ENCODE peak calls at places on chromosomes 11 and 22, in seven cellular contexts. W, L, O, I, A, M and N are unnamed samples.

GRCh38 chr22:21778705-21779363 is 43.2 kb upstream of the YPEL1 start:
- DNase-seq in W (no peak), L (no peak), O (no peak), I (no peak), A (no peak), M (no peak), N (peak; percentile 35)

GRCh38 chr11:115653076-115653475 is 148.9 kb upstream of the CADM1 start:
- DNase-seq in W (no peak), L (no peak), O (no peak), I (no peak), A (no peak), M (no peak), N (no peak)

GRCh38 chr11:77183421-77183984 is 55.5 kb downstream of the MYO7A start:
- DNase-seq in W (no peak), L (no peak), O (no peak), I (no peak), A (no peak), M (no peak), N (no peak)

GRCh38 chr11:37504066-37504611 is 906.1 kb upstream of the RAG2 start:
- DNase-seq in W (peak; percentile 92), L (no peak), O (no peak), I (no peak), A (no peak), M (peak; percentile 5), N (no peak)

GRCh38 chr11:73233704-73234402 is 15.8 kb downstream of the P2RY2 start:
- DNase-seq in W (no peak), L (peak; percentile 33), O (no peak), I (no peak), A (peak; percentile 1), M (no peak), N (peak; percentile 27)

GRCh38 chr11:20172721-20173447 is 12.6 kb upstream of the DBX1 start:
- DNase-seq in W (no peak), L (peak; percentile 32), O (no peak), I (no peak), A (no peak), M (no peak), N (no peak)

GRCh38 chr11:99199336-99199735 is 178.6 kb downstream of the CNTN5 start:
- DNase-seq in W (no peak), L (no peak), O (no peak), I (no peak), A (no peak), M (no peak), N (no peak)

GRCh38 chr11:28730336-28730735 is 622.1 kb downstream of the METTL15 start:
- DNase-seq in W (peak; percentile 44), L (no peak), O (no peak), I (no peak), A (no peak), M (no peak), N (no peak)

GRCh38 chr11:77230878-77231605 is 70.4 kb downstream of the GDPD4 start:
- DNase-seq in W (no peak), L (no peak), O (no peak), I (no peak), A (no peak), M (no peak), N (no peak)

GRCh38 chr22:16959345-16959930 is 48.6 kb downstream of the GAB4 start:
- DNase-seq in W (no peak), L (no peak), O (no peak), I (no peak), A (no peak), M (no peak), N (no peak)

GRCh38 chr22:49687786-49688515 is 139.7 kb downstream of the BRD1 start:
- DNase-seq in W (no peak), L (no peak), O (peak; percentile 67), I (no peak), A (no peak), M (no peak), N (peak; percentile 72)

GRCh38 chr11:29231991-29232390 is 784.8 kb downstream of the KCNA4 start:
- DNase-seq in W (no peak), L (no peak), O (no peak), I (no peak), A (no peak), M (no peak), N (no peak)

GRCh38 chr11:30333405-30333804 is 10.5 kb downstream of the ARL14EP start:
- DNase-seq in W (peak; percentile 39), L (peak; percentile 9), O (no peak), I (no peak), A (no peak), M (peak; percentile 13), N (no peak)

GRCh38 chr11:36073411-36074203 is 129.7 kb downstream of the LDLRAD3 start:
- DNase-seq in W (peak; percentile 3), L (peak; percentile 69), O (peak; percentile 17), I (no peak), A (peak; percentile 52), M (no peak), N (no peak)

GRCh38 chr22:23029521-23030228 is 40.6 kb upstream of the GNAZ start:
- DNase-seq in W (no peak), L (no peak), O (no peak), I (no peak), A (no peak), M (no peak), N (no peak)

GRCh38 chr11:100851129-100851528 is 164.0 kb downstream of the ARHGAP42 start:
- DNase-seq in W (peak; percentile 95), L (no peak), O (no peak), I (peak; percentile 41), A (no peak), M (no peak), N (no peak)

GRCh38 chr11:124194696-124195418 is 11.7 kb downstream of the OR10D3 start:
- DNase-seq in W (peak; percentile 79), L (peak; percentile 64), O (peak; percentile 62), I (peak; percentile 57), A (peak; percentile 41), M (peak; percentile 33), N (no peak)

GRCh38 chr11:12411806-12412727 is 34.7 kb downstream of the PARVA start:
- DNase-seq in W (peak; percentile 79), L (peak; percentile 81), O (peak; percentile 85), I (peak; percentile 56), A (peak; percentile 86), M (no peak), N (no peak)

DNA sequence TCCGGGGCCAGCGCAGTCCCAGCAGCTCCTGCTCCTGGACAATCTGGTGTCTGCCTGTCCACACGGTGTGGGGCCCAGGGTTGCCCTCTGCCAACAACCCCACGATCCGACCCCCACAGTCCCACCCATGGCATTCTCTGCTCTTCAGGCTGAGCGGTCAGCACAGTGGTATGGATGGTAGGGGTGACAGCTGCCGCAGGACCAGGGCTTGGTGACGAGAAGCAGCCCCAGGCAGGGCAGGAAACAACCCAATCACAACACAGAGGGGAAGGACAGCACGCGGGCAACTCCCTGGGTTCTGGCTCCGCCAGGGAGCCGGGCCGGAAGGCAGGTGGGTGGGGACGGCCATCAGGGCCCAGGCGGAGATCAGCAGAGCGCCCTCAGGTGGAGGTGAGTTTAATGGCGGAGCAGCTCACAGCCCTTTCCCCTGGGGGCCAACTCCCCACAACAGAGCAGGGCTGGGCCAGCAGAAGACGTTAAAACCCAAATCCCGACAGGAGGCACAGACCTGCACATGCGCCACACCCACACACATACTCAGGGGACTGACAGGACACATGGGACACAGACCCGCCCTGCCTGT is 5.3 kb upstream of the CHADL start:
- DNase-seq in W (no peak), L (no peak), O (peak; percentile 26), I (no peak), A (no peak), M (no peak), N (no peak)
- TF ChIP-seq CTCF in W (peak; percentile 25), L (no peak), O (peak; percentile 51), I (peak; percentile 43), A (no peak), M (no peak), N (no peak)

DNA sequence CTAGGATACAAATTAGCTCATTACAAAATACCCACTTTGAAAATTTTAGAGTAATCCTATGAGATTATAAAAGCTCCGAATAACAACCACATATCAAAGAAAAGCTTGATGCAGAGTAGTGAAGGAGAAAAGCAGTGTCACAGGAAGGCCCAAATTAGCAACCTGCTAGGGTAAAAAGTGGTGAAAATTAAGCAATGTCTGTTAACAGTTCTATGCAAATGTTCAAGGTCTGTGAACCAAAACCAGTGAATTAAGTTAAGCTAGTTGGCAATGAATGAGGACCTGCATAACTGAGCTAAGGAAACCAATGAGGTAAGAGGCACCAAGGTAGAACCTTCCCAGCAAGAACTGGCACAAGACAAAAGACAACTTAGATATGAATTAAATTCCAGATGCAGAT is 29.6 kb downstream of the PRDM10 start:
- DNase-seq in W (no peak), L (no peak), O (no peak), I (no peak), A (no peak), M (no peak), N (no peak)
- TF ChIP-seq CTCF in W (no peak), L (no peak), O (no peak), I (no peak), A (no peak), M (no peak), N (no peak)

GRCh38 chr11:17471501-17471900 is 5.1 kb downstream of the ABCC8 start:
- DNase-seq in W (peak; percentile 16), L (no peak), O (no peak), I (no peak), A (no peak), M (no peak), N (no peak)

GRCh38 chr11:17475666-17476316 is 854 bp downstream of the ABCC8 start:
- DNase-seq in W (no peak), L (peak; percentile 66), O (peak; percentile 45), I (no peak), A (peak; percentile 40), M (no peak), N (no peak)

GRCh38 chr11:17472467-17472866 is 4.2 kb downstream of the ABCC8 start:
- DNase-seq in W (no peak), L (peak; percentile 72), O (peak; percentile 52), I (no peak), A (peak; percentile 33), M (no peak), N (no peak)

GRCh38 chr11:17469998-17470397 is 6.6 kb downstream of the ABCC8 start:
- DNase-seq in W (no peak), L (no peak), O (no peak), I (no peak), A (no peak), M (no peak), N (no peak)

DNA sequence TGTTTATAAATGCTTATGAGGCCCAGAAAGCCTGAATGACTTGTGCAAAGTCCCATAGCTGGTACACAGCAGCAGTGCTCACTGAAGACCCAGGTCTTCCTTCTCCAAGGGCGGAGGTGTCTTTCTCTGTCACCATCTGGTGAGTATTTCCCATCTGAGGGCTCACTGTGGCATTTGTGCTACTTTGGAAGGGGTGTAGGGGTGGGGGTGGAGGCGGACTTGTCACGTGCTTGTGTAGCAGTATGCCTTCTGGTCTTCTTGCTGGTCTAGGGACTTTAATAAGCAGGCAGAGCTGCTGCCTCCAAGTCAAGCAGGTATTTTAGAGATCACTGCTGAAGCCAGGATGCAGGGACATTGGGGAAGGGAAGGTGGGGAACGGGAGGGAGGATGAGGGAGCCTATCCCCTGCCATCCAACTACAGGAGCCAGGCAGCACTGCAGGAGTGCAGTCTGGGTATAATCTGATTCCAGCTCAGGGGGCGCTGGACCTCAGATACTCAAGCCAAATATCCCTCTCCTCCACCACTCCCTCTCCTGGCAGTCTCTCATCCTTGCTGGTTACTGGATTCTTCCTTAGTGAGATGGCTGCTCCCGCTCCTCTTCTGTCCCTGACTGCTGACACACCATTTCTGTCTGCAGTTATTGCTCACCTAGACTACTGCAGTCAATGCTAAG is 3.4 kb downstream of the ABCC8 start:
- DNase-seq in W (peak; percentile 56), L (peak; percentile 72), O (peak; percentile 86), I (peak; percentile 68), A (peak; percentile 73), M (no peak), N (no peak)
- TF ChIP-seq CTCF in W (peak; percentile 61), L (peak; percentile 20), O (peak; percentile 87), I (peak; percentile 73), A (peak; percentile 11), M (peak; percentile 44), N (no peak)

GRCh38 chr11:74948898-74949747 is at the start of the genes SPCS2 and XRRA1:
- DNase-seq in W (peak; percentile 99), L (peak; percentile 93), O (peak; percentile 99), I (peak; percentile 97), A (peak; percentile 99), M (peak; percentile 94), N (peak; percentile 99)
- TF ChIP-seq CTCF in W (no peak), L (no peak), O (no peak), I (no peak), A (no peak), M (no peak), N (no peak)